ENCODE peak calls at places on chromosome 7, in five cellular contexts. L is NCI-H2171, D is C1 segment of cervical spinal cord, M is dermis blood vessel endothelial cell, X is ELR. Z is an unnamed sample.

GRCh38 chr7:37635368-37635767 is 48.2 kb upstream of the GPR141 start:
- DNase-seq in D (no peak), M (no peak), L (no peak), X (no peak), Z (no peak)

GRCh38 chr7:150567168-150567567 is at the start of gene GIMAP4:
- DNase-seq in L (no peak), X (no peak), M (peak), D (no peak), Z (no peak)

GRCh38 chr7:101696-102376 is 90.5 kb upstream of the FAM20C start:
- DNase-seq in D (no peak), M (peak), L (no peak), X (peak), Z (no peak)

GRCh38 chr7:1270181-1270580 is 37.5 kb downstream of the UNCX start:
- DNase-seq in M (no peak), D (no peak), L (no peak), X (no peak), Z (no peak)

GRCh38 chr7:129412501-129412900 is 21.7 kb upstream of the STRIP2 start:
- DNase-seq in L (no peak), D (no peak), M (no peak), X (peak), Z (no peak)

GRCh38 chr7:130141161-130141857 is 63.9 kb downstream of the TMEM209 start:
- DNase-seq in L (no peak), D (peak), X (no peak), M (peak), Z (peak)

GRCh38 chr7:127654404-127655392 is 2.7 kb downstream of the SND1 start:
- DNase-seq in M (peak), X (peak), L (no peak), D (no peak), Z (peak)

GRCh38 chr7:92158660-92159575 is 20.0 kb downstream of the LRRD1 start:
- DNase-seq in D (no peak), M (no peak), L (no peak), X (peak), Z (no peak)

GRCh38 chr7:38222481-38223096 is 44.5 kb downstream of the STARD3NL start:
- DNase-seq in X (peak), M (peak), L (peak), D (no peak), Z (peak)

GRCh38 chr7:72183835-72184234 is 228.3 kb downstream of the CALN1 start:
- DNase-seq in L (no peak), X (peak), D (no peak), M (peak), Z (no peak)

GRCh38 chr7:32161708-32162107 is 91.5 kb upstream of the PDE1C start:
- DNase-seq in M (no peak), D (no peak), L (no peak), X (peak), Z (no peak)

GRCh38 chr7:70241776-70242175 is 643.5 kb downstream of the AUTS2 start:
- DNase-seq in M (no peak), X (no peak), L (no peak), D (no peak), Z (no peak)

GRCh38 chr7:930975-931758 is 23.3 kb downstream of the ADAP1 start:
- DNase-seq in M (no peak), X (no peak), D (no peak), L (no peak), Z (no peak)

GRCh38 chr7:96548664-96549063 is 161.0 kb downstream of the SEM1 start:
- DNase-seq in L (peak), D (no peak), X (peak), M (no peak), Z (no peak)

GRCh38 chr7:31061185-31061584 is 9.1 kb downstream of the ADCYAP1R1 start:
- DNase-seq in M (no peak), D (no peak), X (peak), L (no peak), Z (no peak)

GRCh38 chr7:142516038-142516501 is 233.2 kb upstream of the PRSS1 start:
- DNase-seq in D (no peak), M (peak), X (peak), L (peak), Z (peak)

Z was measured in A673.